ENCODE peak calls at places on chromosomes 13 and 19, in five cellular contexts. Y, B, A, U and T are unnamed samples.

GRCh38 chr19:1425902-1426301 is 12.3 kb upstream of the RPS15 start:
- DNase-seq in Y (no peak), B (no peak), A (no peak), U (no peak), T (no peak)

GRCh38 chr13:64675256-64675892 is 2554.8 kb downstream of the PCDH9 start:
- DNase-seq in Y (no peak), B (peak; percentile 92), U (peak; percentile 34), A (no peak), T (no peak)

GRCh38 chr13:65926750-65927171 is 1303.4 kb downstream of the PCDH9 start:
- DNase-seq in B (peak; percentile 15), U (no peak), Y (no peak), A (no peak), T (no peak)

GRCh38 chr19:42693760-42694350 is 46.4 kb downstream of the PSG3 start:
- DNase-seq in A (no peak), B (peak; percentile 77), Y (no peak), U (peak; percentile 41), T (no peak)

GRCh38 chr19:42250666-42251531 is 4.0 kb downstream of the ERF start:
- DNase-seq in A (no peak), U (peak; percentile 71), B (peak; percentile 39), Y (no peak), T (no peak)

GRCh38 chr19:9205506-9206113 is 13.8 kb downstream of the OR7D4 start:
- DNase-seq in B (peak; percentile 60), Y (peak; percentile 16), A (peak; percentile 39), U (peak; percentile 53), T (peak; percentile 19)

GRCh38 chr19:44005968-44006367 is 3.2 kb downstream of the ZNF230 start:
- DNase-seq in Y (no peak), U (no peak), A (no peak), B (peak; percentile 42), T (no peak)

GRCh38 chr19:56983148-56983547 is 136.6 kb upstream of the USP29 start:
- DNase-seq in U (no peak), Y (no peak), A (no peak), B (no peak), T (no peak)

GRCh38 chr13:73273737-73274136 is 214.9 kb downstream of the KLF5 start:
- DNase-seq in U (peak; percentile 60), B (peak; percentile 39), Y (no peak), A (no peak), T (no peak)

GRCh38 chr19:38032951-38033350 is 125.9 kb downstream of the SIPA1L3 start:
- DNase-seq in U (no peak), A (no peak), Y (no peak), B (no peak), T (no peak)

GRCh38 chr19:16608290-16608704 is 19.7 kb downstream of the MED26 start:
- DNase-seq in B (peak; percentile 66), U (no peak), A (no peak), Y (no peak), T (no peak)

GRCh38 chr13:70407486-70407885 is 299.2 kb upstream of the KLHL1 start:
- DNase-seq in A (no peak), Y (no peak), B (peak; percentile 20), U (no peak), T (no peak)